ENCODE peak calls at places on chromosomes 16 and 17, in four cellular contexts. X is IMR-90, V is HCT116, Y is brain microvascular endothelial cell. B is an unnamed sample.
A peak's percentile ranks its signal among the peaks of the same experiment; 100 is the strongest.

GRCh38 chr16:1723450-1724147 is 17.6 kb downstream of the MAPK8IP3 start:
- DNase-seq in X (peak; percentile 32), V (no peak), Y (peak; percentile 49), B (no peak)

GRCh38 chr16:5938607-5939006 is 841.0 kb upstream of the EEF2KMT start:
- DNase-seq in X (no peak), V (no peak), Y (no peak), B (no peak)

GRCh38 chr17:29483503-29483902 is 83.3 kb downstream of the ABHD15 start:
- DNase-seq in X (no peak), V (no peak), Y (no peak), B (peak; percentile 27)

GRCh38 chr17:38654411-38655398 is 20.1 kb downstream of the EPOP start:
- DNase-seq in X (no peak), V (no peak), Y (no peak), B (no peak)

GRCh38 chr16:10729649-10730048 is 14.0 kb upstream of the NUBP1 start:
- DNase-seq in X (peak; percentile 38), V (peak; percentile 54), Y (no peak), B (peak; percentile 41)

GRCh38 chr17:12098568-12098967 is 77.9 kb downstream of the MAP2K4 start:
- DNase-seq in X (no peak), V (no peak), Y (no peak), B (no peak)

GRCh38 chr17:30788918-30789317 is 35.6 kb downstream of the CRLF3 start:
- DNase-seq in X (peak; percentile 41), V (no peak), Y (no peak), B (no peak)

GRCh38 chr17:32780721-32781120 is 96.2 kb downstream of the MYO1D start:
- DNase-seq in X (no peak), V (no peak), Y (no peak), B (no peak)

GRCh38 chr17:47220531-47220999 is 11.4 kb downstream of the MYL4 start:
- DNase-seq in X (no peak), V (no peak), Y (no peak), B (no peak)

GRCh38 chr17:74790206-74791066 is 14.3 kb upstream of the NAT9 start:
- DNase-seq in X (no peak), V (no peak), Y (no peak), B (no peak)

GRCh38 chr17:41974658-41975057 is 8.1 kb downstream of the CNP start:
- DNase-seq in X (no peak), V (no peak), Y (no peak), B (no peak)

GRCh38 chr17:7929158-7930029 is at the start of gene KCNAB3:
- DNase-seq in X (peak; percentile 69), V (no peak), Y (peak; percentile 68), B (no peak)

GRCh38 chr17:81223758-81224122 is 975 bp upstream of the CEP131 start:
- DNase-seq in X (no peak), V (no peak), Y (no peak), B (no peak)

GRCh38 chr16:1158456-1159324 is 5.8 kb downstream of the CACNA1H start:
- DNase-seq in X (peak; percentile 47), V (no peak), Y (no peak), B (no peak)

GRCh38 chr16:67199808-67200198 is 872 bp downstream of the ELMO3 start:
- DNase-seq in X (no peak), V (no peak), Y (no peak), B (no peak)

GRCh38 chr16:57637424-57637823 is 9.0 kb downstream of the ADGRG1 start:
- DNase-seq in X (no peak), V (no peak), Y (no peak), B (no peak)

GRCh38 chr17:67520916-67521772 is 144.1 kb downstream of the PITPNC1 start:
- DNase-seq in X (peak; percentile 24), V (no peak), Y (no peak), B (peak; percentile 10)

GRCh38 chr17:65514082-65514481 is 47.4 kb downstream of the AXIN2 start:
- DNase-seq in X (peak; percentile 56), V (no peak), Y (peak; percentile 80), B (no peak)

GRCh38 chr16:71929048-71929447 is 33.7 kb downstream of the IST1 start:
- DNase-seq in X (peak; percentile 91), V (no peak), Y (peak; percentile 67), B (peak; percentile 8)

GRCh38 chr16:69820926-69821541 is 58.9 kb downstream of the WWP2 start:
- DNase-seq in X (peak; percentile 24), V (no peak), Y (no peak), B (no peak)

GRCh38 chr17:40168262-40168832 is 8.9 kb upstream of the RAPGEFL1 start:
- DNase-seq in X (peak; percentile 69), V (peak; percentile 28), Y (peak; percentile 54), B (peak; percentile 26)

GRCh38 chr16:4801051-4801961 is 1.1 kb downstream of the ROGDI start:
- DNase-seq in X (no peak), V (no peak), Y (no peak), B (no peak)

GRCh38 chr17:10295728-10296343 is 77.0 kb downstream of the MYH13 start:
- DNase-seq in X (peak; percentile 33), V (peak; percentile 65), Y (peak; percentile 7), B (peak; percentile 46)

GRCh38 chr17:47697948-47698711 is 4.2 kb downstream of the TBKBP1 start:
- DNase-seq in X (no peak), V (no peak), Y (no peak), B (no peak)

GRCh38 chr17:73003487-73003886 is 89.0 kb downstream of the SLC39A11 start:
- DNase-seq in X (no peak), V (peak; percentile 67), Y (no peak), B (peak; percentile 7)

GRCh38 chr16:539901-540530 is 12.5 kb downstream of the CAPN15 start:
- DNase-seq in X (peak; percentile 88), V (no peak), Y (peak; percentile 76), B (no peak)

GRCh38 chr17:49851387-49852291 is 3.8 kb upstream of the TAC4 start:
- DNase-seq in X (peak; percentile 59), V (no peak), Y (peak; percentile 45), B (no peak)

GRCh38 chr16:72240949-72241348 is 69.0 kb upstream of the PMFBP1 start:
- DNase-seq in X (no peak), V (no peak), Y (no peak), B (no peak)

GRCh38 chr16:79047337-79047736 is 553.2 kb downstream of the MAF start:
- DNase-seq in X (no peak), V (no peak), Y (no peak), B (no peak)
- TF ChIP-seq CTCF in X (no peak), V (peak; percentile 64), Y (peak; percentile 40), B (peak; percentile 52)

DNA sequence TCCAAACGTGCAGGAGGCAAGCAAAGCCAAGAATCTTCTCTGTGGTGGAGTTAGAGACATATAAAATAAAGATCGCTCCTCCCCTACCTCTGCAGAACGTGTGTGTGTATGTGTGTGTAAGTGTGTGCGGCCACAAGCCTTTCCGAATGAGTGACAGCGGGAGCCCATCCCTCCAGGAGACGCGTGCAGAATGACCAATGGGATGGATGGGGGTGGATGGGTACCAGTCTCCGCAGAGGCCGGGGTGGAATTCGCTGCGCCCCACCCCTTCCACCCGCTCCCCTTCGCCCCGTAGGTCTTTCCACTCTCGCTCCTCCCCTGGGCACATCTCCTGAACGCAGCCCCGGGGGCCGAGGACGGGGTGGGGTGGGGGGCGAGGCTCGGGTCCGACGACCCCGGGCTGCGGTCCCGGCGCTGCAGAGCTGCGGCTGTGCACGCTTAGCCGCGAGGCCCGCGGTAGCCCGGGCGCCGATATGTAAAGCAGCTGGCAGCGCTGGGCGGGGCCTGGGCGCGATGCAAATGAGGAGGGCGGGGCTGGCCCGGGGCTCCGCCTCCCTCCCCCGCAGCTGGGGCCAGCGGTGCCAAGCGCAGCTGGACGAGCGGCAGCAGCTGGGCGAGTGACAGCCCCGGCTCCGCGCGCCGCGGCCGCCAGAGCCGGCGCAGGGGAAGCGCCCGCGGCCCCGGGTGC is at the start of gene PRKCB:
- DNase-seq in X (peak; percentile 14), V (no peak), Y (peak; percentile 5), B (no peak)
- H3K4me3 ChIP-seq in X (no peak within 1 kb of the TSS), V (no peak within 1 kb of the TSS), Y (no peak within 1 kb of the TSS), B (no peak within 1 kb of the TSS)

GRCh38 chr16:47634126-47634525 is 173.0 kb downstream of the PHKB start:
- DNase-seq in X (no peak), V (no peak), Y (no peak), B (peak; percentile 13)
- TF ChIP-seq CTCF in X (no peak), V (no peak), Y (no peak), B (no peak)

DNA sequence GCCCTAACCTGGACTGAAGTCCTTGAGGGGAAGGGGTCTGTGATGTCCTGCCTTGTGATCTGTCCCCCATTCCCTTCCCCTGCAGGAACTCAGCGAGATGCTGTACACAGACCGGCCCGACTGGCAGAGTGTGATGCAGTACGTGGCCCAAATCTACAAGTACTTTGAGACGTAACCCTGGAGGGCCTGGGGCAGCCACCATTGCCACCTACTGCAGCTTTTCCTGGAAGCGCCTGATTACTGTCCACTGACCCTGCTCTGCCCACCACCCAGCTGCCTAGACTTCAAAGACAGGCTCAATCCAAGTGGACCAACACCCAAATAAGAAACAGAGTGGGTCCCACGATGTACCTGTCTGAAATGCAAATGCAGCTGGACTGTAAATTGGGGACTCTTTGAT is 153.4 kb downstream of the LGALS9B start:
- DNase-seq in X (no peak), V (no peak), Y (no peak), B (no peak)
- H3K4me3 ChIP-seq in X (no peak overlapping the region), V (no peak overlapping the region), Y (no peak overlapping the region), B (no peak overlapping the region)

DNA sequence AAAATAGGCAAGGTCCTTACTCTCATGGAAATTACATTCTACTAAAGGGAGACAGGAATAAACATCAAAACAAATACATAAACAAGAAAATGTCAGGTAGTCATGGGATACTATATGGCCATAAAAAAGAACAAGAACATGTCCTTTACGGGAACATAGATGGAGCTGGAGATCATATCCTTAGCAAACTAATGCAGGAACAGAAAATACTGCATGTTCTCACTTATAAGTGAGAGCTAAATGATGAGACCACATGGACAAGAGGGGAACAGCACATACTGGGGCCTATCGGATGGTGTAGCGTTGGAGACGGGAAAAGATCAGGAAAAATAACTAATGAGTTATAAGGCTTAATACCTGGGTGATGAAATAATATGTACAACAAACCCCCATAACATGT is 69.1 kb downstream of the BRIP1 start:
- DNase-seq in X (no peak), V (no peak), Y (no peak), B (no peak)
- TF ChIP-seq CTCF in X (no peak), V (no peak), Y (no peak), B (no peak)

GRCh38 chr17:58363457-58364185 is 11.6 kb upstream of the SUPT4H1 start:
- DNase-seq in X (no peak), V (no peak), Y (no peak), B (no peak)

GRCh38 chr17:58365980-58366595 is 14.1 kb upstream of the SUPT4H1 start:
- DNase-seq in X (no peak), V (no peak), Y (no peak), B (no peak)

GRCh38 chr17:58365185-58365979 is 13.4 kb upstream of the SUPT4H1 start:
- DNase-seq in X (no peak), V (no peak), Y (no peak), B (no peak)

GRCh38 chr17:58362368-58363014 is 10.5 kb upstream of the SUPT4H1 start:
- DNase-seq in X (no peak), V (no peak), Y (no peak), B (no peak)

GRCh38 chr17:58364270-58364942 is 12.4 kb upstream of the SUPT4H1 start:
- DNase-seq in X (no peak), V (no peak), Y (no peak), B (no peak)
- H3K4me3 ChIP-seq in X (no peak overlapping the region), V (no peak overlapping the region), Y (no peak overlapping the region), B (no peak overlapping the region)

GRCh38 chr16:3173892-3174617 is 13.9 kb upstream of the OR1F1 start:
- DNase-seq in X (no peak), V (no peak), Y (no peak), B (no peak)
- TF ChIP-seq CTCF in X (peak; percentile 29), V (peak; percentile 94), Y (peak; percentile 68), B (no peak)